ENCODE peak calls at places on chromosome 1, in nine cellular contexts. B, J, G, T, W, I, V, H and F are unnamed samples.

GRCh38 chr1:225845633-225846259 is 35.8 kb downstream of the EPHX1 start:
- DNase-seq in J (peak; percentile 87), G (peak; percentile 49), B (peak; percentile 21), I (peak; percentile 87), H (peak; percentile 56), V (no peak), T (peak; percentile 74), W (peak; percentile 72), F (peak; percentile 80)

GRCh38 chr1:227059076-227059475 is 119.0 kb downstream of the COQ8A start:
- DNase-seq in V (no peak), T (no peak), J (no peak), B (no peak), W (no peak), I (no peak), G (no peak), H (no peak), F (peak; percentile 2)

GRCh38 chr1:3907621-3908165 is 7.6 kb upstream of the C1orf174 start:
- DNase-seq in H (no peak), T (peak; percentile 41), B (no peak), V (no peak), W (peak; percentile 44), G (no peak), J (peak; percentile 59), I (no peak), F (no peak)

GRCh38 chr1:110756506-110756905 is 81.8 kb upstream of the KCNA3 start:
- DNase-seq in J (no peak), I (no peak), H (no peak), G (no peak), W (no peak), B (no peak), T (no peak), V (no peak), F (no peak)

GRCh38 chr1:101055623-101056022 is 30.0 kb upstream of the DPH5 start:
- DNase-seq in V (no peak), W (no peak), I (no peak), T (no peak), B (no peak), H (peak; percentile 9), G (no peak), J (no peak), F (no peak)

GRCh38 chr1:215992620-215993019 is 425.5 kb downstream of the KCTD3 start:
- DNase-seq in W (no peak), T (no peak), G (no peak), H (peak; percentile 8), I (peak; percentile 22), V (no peak), J (no peak), B (no peak), F (peak; percentile 24)

GRCh38 chr1:3119748-3120524 is 50.9 kb downstream of the PRDM16 start:
- DNase-seq in G (peak; percentile 42), V (no peak), H (no peak), W (no peak), J (no peak), B (no peak), I (no peak), T (no peak), F (no peak)

GRCh38 chr1:12372180-12372579 is 142.3 kb downstream of the VPS13D start:
- DNase-seq in G (no peak), B (no peak), V (no peak), I (no peak), H (peak; percentile 41), W (no peak), J (no peak), T (no peak), F (no peak)

GRCh38 chr1:76763678-76764077 is 103.6 kb upstream of the ST6GALNAC5 start:
- DNase-seq in G (no peak), T (no peak), H (no peak), V (no peak), J (no peak), I (no peak), B (no peak), W (no peak), F (no peak)

GRCh38 chr1:76766381-76766780 is 100.9 kb upstream of the ST6GALNAC5 start:
- DNase-seq in G (no peak), V (no peak), T (no peak), J (no peak), W (no peak), I (no peak), H (no peak), B (no peak), F (no peak)

GRCh38 chr1:76759171-76759860 is 108.0 kb upstream of the ST6GALNAC5 start:
- DNase-seq in G (no peak), H (no peak), J (no peak), I (no peak), T (no peak), V (no peak), B (no peak), W (no peak), F (no peak)

GRCh38 chr1:76759950-76760349 is 107.3 kb upstream of the ST6GALNAC5 start:
- DNase-seq in G (peak; percentile 17), I (peak; percentile 47), B (peak; percentile 42), H (peak; percentile 5), J (no peak), T (no peak), W (no peak), V (no peak), F (peak; percentile 40)

DNA sequence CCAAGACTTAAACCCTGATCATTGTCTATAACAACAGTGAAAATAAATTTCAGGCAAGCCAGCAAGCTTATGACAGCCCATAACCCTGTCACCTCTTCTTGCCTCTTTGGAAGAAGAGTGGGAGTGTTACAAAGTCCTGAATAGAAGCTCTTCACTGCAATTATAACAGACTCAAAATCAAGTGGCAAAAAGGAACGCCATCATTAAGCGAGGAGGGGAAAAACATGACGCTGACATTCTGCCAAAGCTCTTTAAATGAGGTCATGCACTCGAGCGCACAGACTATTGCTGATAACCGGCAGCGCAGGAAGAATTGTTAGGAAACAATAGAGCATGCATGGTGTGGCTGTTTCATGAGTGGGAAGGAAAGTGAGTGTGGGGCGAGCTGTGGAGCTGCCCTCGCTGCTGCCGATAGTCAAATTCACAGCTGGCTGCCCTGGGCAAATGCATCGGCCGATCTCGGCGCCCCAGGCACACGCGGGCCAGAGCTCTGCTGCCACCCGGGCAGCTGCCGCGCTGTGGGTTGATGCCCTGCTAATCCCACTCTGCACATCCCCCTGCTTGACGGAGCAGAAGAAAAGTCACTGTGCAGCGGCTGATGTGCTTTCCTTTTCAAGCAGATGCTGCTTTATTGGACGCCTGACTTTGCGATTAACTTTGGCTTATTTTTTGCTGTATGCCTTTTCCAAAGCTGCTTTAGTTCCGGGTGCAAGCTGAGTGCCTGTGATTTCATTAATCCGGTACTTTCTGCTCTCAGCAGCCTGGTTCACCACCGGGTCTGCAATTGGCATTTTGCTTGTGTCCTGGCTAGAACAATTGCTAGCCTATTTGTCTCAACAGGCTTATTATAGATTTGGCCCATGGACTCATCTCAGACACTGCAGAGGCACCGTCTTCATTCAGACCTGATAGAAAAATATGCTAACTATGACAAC is 102.4 kb upstream of the ST6GALNAC5 start:
- DNase-seq in H (no peak), G (no peak), B (no peak), V (no peak), W (no peak), J (no peak), I (peak; percentile 26), T (no peak), F (no peak)
- H3K4me3 ChIP-seq in H (no peak overlapping the region), G (peak overlapping the region; percentile 43), B (peak overlapping the region; percentile 52), V (no peak overlapping the region), W (no peak overlapping the region), J (no peak overlapping the region), I (peak overlapping the region; percentile 36), T (no peak overlapping the region), F (no peak overlapping the region)

DNA sequence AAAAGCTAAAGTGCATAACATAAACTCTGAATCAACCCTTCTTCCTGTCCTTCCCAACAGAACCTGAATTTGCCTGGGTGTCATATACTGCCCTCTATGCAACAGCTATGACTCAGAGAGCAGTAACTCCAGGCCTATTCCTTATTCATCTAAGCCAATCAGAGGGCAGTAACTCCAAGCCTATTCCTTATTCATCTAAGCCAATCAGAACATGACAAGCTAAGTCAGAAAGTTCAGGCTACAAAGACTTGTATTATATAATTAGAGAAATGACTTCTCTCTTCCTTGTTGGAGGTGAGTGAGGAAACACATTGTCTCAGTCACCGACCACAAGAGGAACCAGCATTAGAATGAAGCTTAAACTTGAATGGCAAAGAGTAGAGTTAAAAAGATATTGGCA is 26.2 kb upstream of the TADA1 start:
- DNase-seq in T (no peak), W (no peak), I (peak; percentile 22), B (no peak), G (peak; percentile 58), H (peak; percentile 84), V (no peak), J (no peak), F (peak; percentile 33)
- TF ChIP-seq CTCF in T (no peak), W (no peak), I (no peak), B (no peak), G (no peak), H (peak; percentile 6), V (no peak), J (no peak), F (no peak)

DNA sequence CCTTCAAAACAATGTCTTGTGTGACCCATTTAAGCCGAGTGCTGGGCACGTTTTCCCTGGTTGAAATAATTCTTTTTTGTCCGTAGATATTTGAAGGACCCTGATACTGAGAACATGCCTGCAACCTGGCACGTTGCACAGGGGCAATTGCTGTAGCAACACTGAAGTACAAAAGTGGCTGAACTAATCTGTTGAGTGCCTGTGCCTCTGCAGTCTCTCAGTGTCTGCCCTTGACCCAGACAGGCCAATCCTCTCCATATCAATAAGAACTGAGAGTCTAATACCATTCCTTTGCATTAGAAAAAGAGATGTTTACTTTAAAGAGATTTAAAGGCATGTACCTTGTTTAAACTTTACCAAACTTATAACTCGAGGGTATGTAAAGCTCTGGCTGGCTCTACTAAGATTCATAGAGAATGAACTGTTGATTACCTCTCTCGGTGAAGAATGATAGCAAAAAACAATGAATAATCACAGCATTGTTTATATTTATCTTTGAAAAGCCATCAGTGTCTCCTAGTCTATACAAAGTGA is 2.4 kb downstream of the GREM2 start:
- DNase-seq in V (no peak), G (no peak), T (no peak), W (no peak), J (no peak), I (no peak), B (no peak), H (no peak), F (no peak)
- H3K4me3 ChIP-seq in V (no peak overlapping the region), G (no peak overlapping the region), T (no peak overlapping the region), W (no peak overlapping the region), J (no peak overlapping the region), I (no peak overlapping the region), B (no peak overlapping the region), H (no peak overlapping the region), F (peak overlapping the region; percentile 86)

GRCh38 chr1:40740992-40741736 is 42.4 kb upstream of the KCNQ4 start:
- DNase-seq in H (no peak), V (no peak), J (no peak), G (no peak), T (no peak), W (no peak), B (no peak), I (no peak), F (no peak)

GRCh38 chr1:40743452-40743851 is 40.1 kb upstream of the KCNQ4 start:
- DNase-seq in I (no peak), J (no peak), B (no peak), V (no peak), W (no peak), G (no peak), T (no peak), H (no peak), F (no peak)

GRCh38 chr1:40740039-40740991 is 43.3 kb upstream of the KCNQ4 start:
- DNase-seq in J (no peak), T (no peak), V (no peak), B (peak; percentile 75), W (no peak), I (peak; percentile 38), H (no peak), G (no peak), F (no peak)

GRCh38 chr1:40743860-40744259 is 39.7 kb upstream of the KCNQ4 start:
- DNase-seq in J (no peak), I (no peak), V (no peak), B (no peak), T (no peak), W (no peak), H (no peak), G (no peak), F (no peak)

GRCh38 chr1:40742363-40743061 is 41.1 kb upstream of the KCNQ4 start:
- DNase-seq in H (no peak), J (no peak), V (no peak), T (no peak), I (no peak), G (no peak), B (peak; percentile 38), W (no peak), F (no peak)
- TF ChIP-seq CTCF in H (no peak), J (no peak), V (no peak), T (no peak), I (no peak), G (no peak), B (no peak), W (no peak), F (no peak)